ENCODE peak calls at places on chromosomes 3 and 15, in six cellular contexts. W, Q, Z, D, N and G are unnamed samples.

GRCh38 chr15:67551207-67551743 is 8.8 kb downstream of the MAP2K5 start:
- DNase-seq in W (no peak), Q (no peak), Z (no peak), D (no peak), N (no peak), G (no peak)

GRCh38 chr3:96101013-96101412 is 713.4 kb upstream of the EPHA6 start:
- DNase-seq in W (no peak), Q (no peak), Z (no peak), D (no peak), N (no peak), G (no peak)

GRCh38 chr3:14587733-14588360 is 47.7 kb upstream of the GRIP2 start:
- DNase-seq in W (no peak), Q (no peak), Z (peak), D (no peak), N (peak), G (no peak)

GRCh38 chr3:192915724-192916123 is 1.9 kb downstream of the MB21D2 start:
- DNase-seq in W (no peak), Q (no peak), Z (peak), D (no peak), N (peak), G (no peak)

GRCh38 chr3:155303540-155303939 is 10.1 kb upstream of the STRIT1 start:
- DNase-seq in W (no peak), Q (no peak), Z (no peak), D (no peak), N (no peak), G (no peak)

GRCh38 chr15:81327526-81327925 is 3.6 kb upstream of the STARD5 start:
- DNase-seq in W (no peak), Q (no peak), Z (peak), D (peak), N (peak), G (no peak)

GRCh38 chr15:63794271-63794670 is 39.5 kb downstream of the HERC1 start:
- DNase-seq in W (no peak), Q (no peak), Z (no peak), D (no peak), N (no peak), G (no peak)

GRCh38 chr3:149934524-149934923 is 36.2 kb downstream of the PFN2 start:
- DNase-seq in W (no peak), Q (no peak), Z (peak), D (peak), N (peak), G (no peak)

GRCh38 chr3:119597548-119598288 is at the start of gene PLA1A:
- DNase-seq in W (no peak), Q (no peak), Z (no peak), D (no peak), N (peak), G (no peak)

GRCh38 chr15:51377038-51377761 is 35.7 kb downstream of the GLDN start:
- DNase-seq in W (no peak), Q (no peak), Z (peak), D (peak), N (peak), G (no peak)

GRCh38 chr3:72661115-72661457 is 187.2 kb downstream of the SHQ1 start:
- DNase-seq in W (no peak), Q (peak), Z (peak), D (peak), N (peak), G (peak)

GRCh38 chr3:194328080-194328571 is 23.0 kb downstream of the CPN2 start:
- DNase-seq in W (no peak), Q (no peak), Z (peak), D (no peak), N (peak), G (no peak)

GRCh38 chr3:107240183-107241091 is 136.8 kb upstream of the CCDC54 start:
- DNase-seq in W (peak), Q (peak), Z (peak), D (peak), N (peak), G (peak)

GRCh38 chr3:111368061-111368460 is 173.9 kb upstream of the CD96 start:
- DNase-seq in W (no peak), Q (no peak), Z (no peak), D (no peak), N (no peak), G (no peak)

GRCh38 chr15:79311901-79312553 is 1.1 kb downstream of the TMED3 start:
- DNase-seq in W (no peak), Q (no peak), Z (no peak), D (no peak), N (no peak), G (no peak)

GRCh38 chr15:40081691-40082194 is 26.9 kb downstream of the BMF start:
- DNase-seq in W (no peak), Q (peak), Z (peak), D (no peak), N (peak), G (peak)

GRCh38 chr3:132593241-132593949 is 3.7 kb upstream of the ACKR4 start:
- DNase-seq in W (no peak), Q (no peak), Z (peak), D (no peak), N (no peak), G (no peak)

GRCh38 chr3:33971055-33971454 is 172.6 kb downstream of the PDCD6IP start:
- DNase-seq in W (no peak), Q (no peak), Z (no peak), D (no peak), N (no peak), G (no peak)

GRCh38 chr15:69000725-69001503 is 13.6 kb upstream of the NOX5 start:
- DNase-seq in W (no peak), Q (no peak), Z (no peak), D (no peak), N (no peak), G (no peak)

GRCh38 chr15:57596978-57597377 is 5.3 kb downstream of the MYZAP start:
- DNase-seq in W (no peak), Q (no peak), Z (no peak), D (no peak), N (no peak), G (peak)

GRCh38 chr15:70190296-70190695 is 92.6 kb upstream of the TLE3 start:
- DNase-seq in W (no peak), Q (no peak), Z (no peak), D (no peak), N (no peak), G (no peak)

GRCh38 chr3:29064085-29064484 is 216.8 kb upstream of the RBMS3 start:
- DNase-seq in W (no peak), Q (no peak), Z (peak), D (peak), N (peak), G (no peak)

GRCh38 chr3:149377408-149378111 is at the start of gene TM4SF1:
- DNase-seq in W (no peak), Q (peak), Z (peak), D (peak), N (peak), G (peak)

GRCh38 chr3:32437898-32438297 is 46.2 kb downstream of the CMTM7 start:
- DNase-seq in W (no peak), Q (no peak), Z (no peak), D (no peak), N (no peak), G (no peak)

GRCh38 chr3:41448396-41448795 is 249.1 kb downstream of the CTNNB1 start:
- DNase-seq in W (no peak), Q (no peak), Z (no peak), D (no peak), N (no peak), G (no peak)
- TF ChIP-seq CTCF in W (no peak), Q (no peak), Z (no peak), D (no peak), N (no peak), G (no peak)

DNA sequence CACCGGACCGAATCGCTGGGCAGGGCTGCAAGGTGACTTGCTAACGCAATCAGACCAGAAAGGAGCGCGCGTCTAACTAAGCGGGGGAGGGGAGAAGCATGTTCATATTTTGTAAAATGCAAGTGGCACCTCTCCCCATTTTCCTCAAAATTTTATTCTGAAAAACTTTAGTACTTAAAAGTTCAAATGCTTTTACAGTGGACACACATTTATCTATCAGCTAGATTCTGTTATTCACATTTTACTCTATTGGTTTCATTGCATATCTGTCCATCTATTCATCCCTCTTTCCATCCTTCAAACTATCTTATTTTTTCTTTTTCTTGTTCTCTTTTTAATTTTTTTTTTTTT is 46.1 kb upstream of the KLHL25 start:
- DNase-seq in W (no peak), Q (no peak), Z (no peak), D (no peak), N (no peak), G (no peak)
- TF ChIP-seq CTCF in W (no peak), Q (no peak), Z (no peak), D (no peak), N (no peak), G (no peak)

GRCh38 chr3:148158210-148158609 is 539.5 kb upstream of the AGTR1 start:
- DNase-seq in W (no peak), Q (no peak), Z (peak), D (peak), N (peak), G (no peak)
- TF ChIP-seq CTCF in W (no peak), Q (no peak), Z (no peak), D (no peak), N (no peak), G (no peak)

DNA sequence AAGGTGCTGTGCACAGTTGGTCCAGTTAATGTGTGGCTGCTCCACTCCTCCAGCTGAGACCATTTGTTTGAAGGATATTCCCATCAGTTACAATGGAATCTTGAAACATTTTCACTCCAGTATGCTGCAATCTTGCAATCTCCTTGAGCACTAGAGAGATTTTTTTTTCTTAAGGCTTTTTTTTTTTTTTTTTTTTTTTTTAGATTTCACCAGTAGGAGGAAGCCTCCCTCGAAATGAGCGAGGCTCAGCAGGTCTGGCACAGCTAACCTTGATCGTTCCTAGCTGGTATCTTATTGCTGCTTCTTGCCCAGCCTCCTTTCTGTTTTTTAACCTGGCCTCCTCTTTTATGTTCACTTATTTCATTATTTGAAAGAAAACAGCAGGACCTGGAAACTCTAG is 48.1 kb downstream of the RAP2B start:
- DNase-seq in W (no peak), Q (no peak), Z (peak), D (no peak), N (peak), G (no peak)
- TF ChIP-seq CTCF in W (no peak), Q (no peak), Z (no peak), D (no peak), N (peak), G (no peak)

GRCh38 chr15:27897481-27897880 is 201.6 kb downstream of the OCA2 start:
- DNase-seq in W (no peak), Q (no peak), Z (no peak), D (no peak), N (no peak), G (no peak)
- TF ChIP-seq CTCF in W (no peak), Q (no peak), Z (no peak), D (no peak), N (no peak), G (no peak)

DNA sequence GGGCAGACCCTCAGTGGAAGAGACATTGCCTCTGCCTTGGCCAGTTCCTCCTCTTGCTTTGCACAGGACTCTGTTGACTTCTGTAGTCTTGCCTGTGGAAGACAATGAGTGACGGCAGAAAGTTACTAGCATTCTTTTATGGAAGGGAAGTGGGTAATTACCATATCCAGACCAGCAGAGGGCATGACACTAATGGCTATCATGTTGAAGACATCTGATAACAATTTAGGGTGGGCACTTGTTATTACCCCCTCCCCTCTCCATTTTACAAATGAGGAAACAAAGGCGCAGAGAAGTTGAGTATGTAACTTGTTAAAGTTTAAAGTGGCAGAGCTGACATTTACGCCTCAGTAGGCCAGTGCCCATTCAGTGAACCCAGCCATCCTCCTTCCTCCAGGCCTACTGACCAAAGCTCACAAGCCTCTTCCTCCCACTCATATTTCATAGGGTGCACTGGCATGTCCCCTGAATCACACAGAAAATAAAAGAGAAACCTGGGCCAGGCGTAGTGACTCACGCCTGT is 48.2 kb upstream of the FMN1 start:
- DNase-seq in W (no peak), Q (no peak), Z (no peak), D (no peak), N (peak), G (no peak)
- TF ChIP-seq CTCF in W (peak), Q (peak), Z (peak), D (peak), N (peak), G (peak)

GRCh38 chr3:126835472-126836219 is 131.6 kb downstream of the CHCHD6 start:
- DNase-seq in W (no peak), Q (no peak), Z (peak), D (peak), N (peak), G (peak)
- TF ChIP-seq CTCF in W (no peak), Q (no peak), Z (peak), D (peak), N (peak), G (peak)

GRCh38 chr3:144687862-144688261 is 716.2 kb downstream of the DIPK2A start:
- DNase-seq in W (no peak), Q (no peak), Z (no peak), D (no peak), N (peak), G (no peak)
- TF ChIP-seq CTCF in W (no peak), Q (no peak), Z (no peak), D (no peak), N (no peak), G (no peak)

GRCh38 chr3:50675179-50676030 is 678 bp downstream of the DOCK3 start:
- DNase-seq in W (no peak), Q (peak), Z (no peak), D (no peak), N (no peak), G (peak)
- TF ChIP-seq CTCF in W (peak), Q (peak), Z (no peak), D (peak), N (no peak), G (no peak)